ENCODE peak calls at places on chromosomes 5 and 9, in four cellular contexts. V, O, C and G are unnamed samples.

GRCh38 chr9:88053888-88054501 is 79.7 kb upstream of the CDK20 start:
- DNase-seq in V (no peak), C (no peak), O (no peak), G (no peak)

GRCh38 chr9:93187047-93187446 is 3.1 kb downstream of the WNK2 start:
- DNase-seq in O (no peak), V (peak), C (no peak), G (no peak)

GRCh38 chr5:154611341-154611767 is 133.3 kb upstream of the HAND1 start:
- DNase-seq in C (no peak), O (no peak), V (no peak), G (no peak)

GRCh38 chr9:136725612-136726011 is 13.2 kb downstream of the DIPK1B start:
- DNase-seq in V (no peak), O (no peak), C (no peak), G (no peak)

GRCh38 chr5:149839761-149840160 is 104.8 kb downstream of the PDE6A start:
- DNase-seq in O (no peak), V (peak), C (no peak), G (no peak)

GRCh38 chr9:124488641-124489040 is 18.6 kb downstream of the NR5A1 start:
- DNase-seq in O (no peak), V (no peak), C (no peak), G (no peak)

GRCh38 chr5:72452515-72453259 is 54.5 kb downstream of the ZNF366 start:
- DNase-seq in C (peak), V (no peak), O (peak), G (no peak)

GRCh38 chr9:33472171-33472920 is 1.4 kb downstream of the NOL6 start:
- DNase-seq in C (no peak), V (no peak), O (peak), G (no peak)

GRCh38 chr5:140424135-140424534 is 22.5 kb downstream of the ANKHD1 start:
- DNase-seq in V (no peak), C (no peak), O (no peak), G (no peak)

GRCh38 chr5:17154211-17154996 is 63.0 kb upstream of the BASP1 start:
- DNase-seq in O (no peak), C (peak), V (no peak), G (peak)

GRCh38 chr5:109853362-109853761 is 163.6 kb downstream of the MAN2A1 start:
- DNase-seq in V (no peak), O (no peak), C (no peak), G (no peak)

GRCh38 chr9:128123451-128124080 is 4.0 kb downstream of the PTGES2 start:
- DNase-seq in C (no peak), V (no peak), O (no peak), G (no peak)

GRCh38 chr9:121700165-121700830 is 48.9 kb downstream of the DAB2IP start:
- DNase-seq in O (no peak), V (peak), C (no peak), G (no peak)

GRCh38 chr5:111243353-111243752 is 19.2 kb downstream of the CAMK4 start:
- DNase-seq in O (no peak), V (no peak), C (no peak), G (no peak)

GRCh38 chr5:104661256-104661655 is 1098.7 kb upstream of the NUDT12 start:
- DNase-seq in O (no peak), C (no peak), V (no peak), G (no peak)

GRCh38 chr5:94968507-94969095 is 316.3 kb downstream of the MCTP1 start:
- DNase-seq in C (peak), O (no peak), V (peak), G (peak)

GRCh38 chr5:7850533-7851239 is at the start of gene CFAP90:
- DNase-seq in V (peak), O (no peak), C (no peak), G (no peak)

GRCh38 chr9:10855847-10856246 is 243.0 kb upstream of the PTPRD start:
- DNase-seq in C (no peak), O (no peak), V (no peak), G (no peak)

GRCh38 chr9:73039253-73039915 is 86.5 kb upstream of the ALDH1A1 start:
- DNase-seq in V (no peak), C (no peak), O (no peak), G (no peak)

GRCh38 chr9:126707083-126707482 is 93.4 kb downstream of the LMX1B start:
- DNase-seq in V (no peak), O (no peak), C (no peak), G (no peak)

GRCh38 chr9:126706698-126707053 is 92.9 kb downstream of the LMX1B start:
- DNase-seq in O (no peak), V (no peak), C (no peak), G (no peak)

GRCh38 chr9:126704157-126704941 is 90.6 kb downstream of the LMX1B start:
- DNase-seq in O (no peak), V (peak), C (no peak), G (peak)

GRCh38 chr9:126705767-126706697 is 92.3 kb downstream of the LMX1B start:
- DNase-seq in O (no peak), C (no peak), V (peak), G (no peak)

DNA sequence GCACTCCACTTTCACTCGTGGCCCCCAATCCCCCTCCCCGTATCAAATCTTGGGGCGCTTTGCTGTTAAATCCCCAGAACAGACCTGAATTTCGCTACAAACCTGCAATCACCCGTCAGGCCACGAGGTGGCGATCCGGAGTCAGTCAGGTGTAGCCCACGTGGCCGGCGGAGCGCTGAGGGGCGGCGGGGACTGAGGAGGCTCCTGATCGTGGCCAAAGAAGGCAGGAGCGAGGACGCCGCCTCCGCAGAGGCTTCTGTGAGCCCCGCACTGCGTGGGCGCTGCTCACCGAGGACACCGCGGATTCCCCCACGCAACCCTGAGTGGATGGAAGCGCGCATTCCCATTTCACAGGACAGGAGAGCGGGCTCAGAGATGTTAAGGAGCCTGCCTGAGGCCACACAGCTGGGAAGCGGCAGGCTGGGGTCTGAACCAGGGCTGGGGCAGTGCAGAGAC is 91.6 kb downstream of the LMX1B start:
- DNase-seq in C (no peak), O (peak), V (peak), G (no peak)
- H3K4me3 ChIP-seq in C (no peak), O (peak), V (no peak), G (no peak)

GRCh38 chr5:135190345-135191083 is 156.5 kb upstream of the PITX1 start:
- DNase-seq in O (no peak), C (no peak), V (no peak), G (no peak)
- H3K4me3 ChIP-seq in O (peak), C (peak), V (peak), G (peak)

GRCh38 chr5:180807654-180808414 is 5.2 kb upstream of the MGAT1 start:
- DNase-seq in O (no peak), C (no peak), V (no peak), G (no peak)
- H3K4me3 ChIP-seq in O (peak), C (peak), V (peak), G (no peak)

DNA sequence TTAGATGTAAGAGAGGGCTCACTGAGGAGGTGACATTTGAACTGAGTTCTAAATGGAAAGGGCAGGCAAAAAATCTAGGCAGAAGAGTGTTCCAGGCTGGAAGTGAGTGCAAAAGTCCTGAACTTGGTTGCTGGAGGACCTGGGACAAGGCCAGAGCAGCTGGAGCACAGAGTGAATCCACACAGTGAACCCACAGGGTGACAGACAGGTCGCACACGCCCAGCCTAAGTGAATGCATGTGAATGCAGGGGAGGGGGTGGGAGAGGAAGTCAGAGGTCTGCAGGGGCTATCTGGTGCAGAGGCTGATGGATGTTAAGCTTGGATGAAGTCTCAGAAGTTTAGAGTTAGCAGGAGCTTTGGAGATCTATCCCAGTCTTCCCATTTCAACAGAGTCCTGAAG is 556 bp upstream of the TTF1 start:
- DNase-seq in C (no peak), V (no peak), O (no peak), G (no peak)
- H3K4me3 ChIP-seq in C (peak), V (peak), O (peak), G (no peak)

GRCh38 chr9:76553680-76554079 is 94.7 kb downstream of the GCNT1 start:
- DNase-seq in C (no peak), V (no peak), O (no peak), G (no peak)
- H3K4me3 ChIP-seq in C (no peak), V (no peak), O (no peak), G (no peak)

GRCh38 chr5:141508440-141508807 is 19.5 kb downstream of the PCDHGC5 start:
- DNase-seq in O (no peak), C (no peak), V (no peak), G (no peak)
- H3K4me3 ChIP-seq in O (peak), C (peak), V (peak), G (no peak)

DNA sequence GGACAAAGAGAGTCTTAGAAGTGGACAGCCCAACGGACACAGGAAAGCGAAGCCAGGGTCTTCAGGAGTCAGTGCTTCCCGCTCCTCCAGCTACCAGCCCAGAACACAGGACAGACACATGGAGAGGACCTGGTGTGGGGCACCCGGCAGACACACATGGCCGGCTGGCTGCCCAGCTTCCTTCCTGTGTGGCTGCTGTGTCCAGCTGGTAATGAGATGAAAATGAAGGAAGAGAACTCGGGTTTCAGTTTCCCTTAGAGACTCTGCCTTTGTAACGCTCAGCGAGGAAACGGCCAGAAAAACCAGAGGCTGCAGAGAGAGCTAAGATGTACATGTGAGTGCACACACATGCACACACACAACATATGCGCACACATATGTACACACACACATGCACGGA is 87.5 kb downstream of the SECISBP2 start:
- DNase-seq in V (peak), C (no peak), O (no peak), G (no peak)
- H3K4me3 ChIP-seq in V (no peak), C (no peak), O (no peak), G (no peak)

GRCh38 chr5:158727108-158727507 is 372.6 kb downstream of the EBF1 start:
- DNase-seq in V (no peak), O (no peak), C (no peak), G (no peak)

GRCh38 chr5:158722940-158723339 is 376.8 kb downstream of the EBF1 start:
- DNase-seq in V (no peak), O (no peak), C (no peak), G (no peak)

GRCh38 chr5:158720316-158720715 is 379.4 kb downstream of the EBF1 start:
- DNase-seq in O (no peak), C (no peak), V (no peak), G (no peak)

GRCh38 chr5:158727771-158728311 is 371.9 kb downstream of the EBF1 start:
- DNase-seq in V (no peak), C (no peak), O (no peak), G (no peak)

DNA sequence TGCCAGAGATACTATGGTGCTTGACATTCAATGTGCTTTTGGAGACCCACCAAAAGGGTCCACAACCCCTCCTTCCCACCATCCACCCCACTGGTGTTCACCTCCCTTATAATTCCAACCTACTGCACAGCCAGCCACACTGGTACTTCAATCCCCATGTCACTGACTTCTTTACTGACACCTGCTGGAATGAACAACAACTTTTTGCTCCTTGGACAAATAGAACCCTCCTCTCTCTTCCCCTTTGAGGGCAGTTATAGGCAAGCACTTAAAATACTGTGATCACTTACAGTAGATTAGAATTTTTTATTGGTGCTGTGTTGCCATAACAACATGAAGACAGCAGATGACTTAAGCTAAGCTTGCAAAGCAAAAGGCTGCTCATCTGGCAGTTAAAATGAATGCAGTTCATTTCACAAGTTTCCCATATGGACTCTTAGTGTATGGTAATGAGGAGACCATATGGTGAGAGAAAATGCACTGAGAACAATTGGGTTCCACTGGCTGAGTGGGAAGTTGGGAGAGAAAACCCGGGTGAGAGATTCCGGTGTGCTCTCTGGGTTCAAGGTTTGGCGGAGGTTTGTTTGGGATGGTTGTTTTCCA is 374.4 kb downstream of the EBF1 start:
- DNase-seq in V (no peak), O (no peak), C (no peak), G (no peak)
- H3K4me3 ChIP-seq in V (no peak), O (no peak), C (no peak), G (no peak)

GRCh38 chr5:106451998-106452397 is 1218.7 kb downstream of the EFNA5 start:
- DNase-seq in O (no peak), V (no peak), C (no peak), G (no peak)

GRCh38 chr5:106454651-106455415 is 1215.9 kb downstream of the EFNA5 start:
- DNase-seq in V (peak), C (no peak), O (no peak), G (peak)

GRCh38 chr5:106459541-106459940 is 1211.2 kb downstream of the EFNA5 start:
- DNase-seq in C (no peak), O (no peak), V (no peak), G (no peak)

DNA sequence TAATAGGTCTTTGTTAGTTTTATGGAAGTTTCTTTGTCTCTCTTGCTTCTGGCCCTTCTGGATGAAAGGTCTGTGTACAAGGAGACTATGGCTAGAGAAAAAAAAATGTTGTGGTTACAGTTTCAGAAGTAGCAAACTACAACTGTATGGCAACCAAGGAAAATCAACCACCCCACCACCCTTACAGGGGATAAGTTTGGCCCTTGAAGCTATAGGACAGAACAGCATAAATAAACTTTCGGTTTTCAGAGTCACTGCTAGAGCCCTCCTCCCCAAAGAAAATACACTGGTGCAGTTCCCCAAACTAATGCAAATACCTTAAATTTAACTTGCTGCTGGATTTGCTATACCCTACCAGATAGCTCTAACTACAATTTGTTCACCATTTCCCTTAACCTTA is 1216.7 kb downstream of the EFNA5 start:
- DNase-seq in O (no peak), C (no peak), V (no peak), G (no peak)
- H3K4me3 ChIP-seq in O (no peak), C (no peak), V (no peak), G (no peak)

GRCh38 chr5:77893225-77893860 is 117.2 kb upstream of the TBCA start:
- DNase-seq in V (no peak), O (no peak), C (peak), G (peak)

GRCh38 chr5:77896338-77896737 is 120.2 kb upstream of the TBCA start:
- DNase-seq in O (no peak), V (peak), C (no peak), G (no peak)

DNA sequence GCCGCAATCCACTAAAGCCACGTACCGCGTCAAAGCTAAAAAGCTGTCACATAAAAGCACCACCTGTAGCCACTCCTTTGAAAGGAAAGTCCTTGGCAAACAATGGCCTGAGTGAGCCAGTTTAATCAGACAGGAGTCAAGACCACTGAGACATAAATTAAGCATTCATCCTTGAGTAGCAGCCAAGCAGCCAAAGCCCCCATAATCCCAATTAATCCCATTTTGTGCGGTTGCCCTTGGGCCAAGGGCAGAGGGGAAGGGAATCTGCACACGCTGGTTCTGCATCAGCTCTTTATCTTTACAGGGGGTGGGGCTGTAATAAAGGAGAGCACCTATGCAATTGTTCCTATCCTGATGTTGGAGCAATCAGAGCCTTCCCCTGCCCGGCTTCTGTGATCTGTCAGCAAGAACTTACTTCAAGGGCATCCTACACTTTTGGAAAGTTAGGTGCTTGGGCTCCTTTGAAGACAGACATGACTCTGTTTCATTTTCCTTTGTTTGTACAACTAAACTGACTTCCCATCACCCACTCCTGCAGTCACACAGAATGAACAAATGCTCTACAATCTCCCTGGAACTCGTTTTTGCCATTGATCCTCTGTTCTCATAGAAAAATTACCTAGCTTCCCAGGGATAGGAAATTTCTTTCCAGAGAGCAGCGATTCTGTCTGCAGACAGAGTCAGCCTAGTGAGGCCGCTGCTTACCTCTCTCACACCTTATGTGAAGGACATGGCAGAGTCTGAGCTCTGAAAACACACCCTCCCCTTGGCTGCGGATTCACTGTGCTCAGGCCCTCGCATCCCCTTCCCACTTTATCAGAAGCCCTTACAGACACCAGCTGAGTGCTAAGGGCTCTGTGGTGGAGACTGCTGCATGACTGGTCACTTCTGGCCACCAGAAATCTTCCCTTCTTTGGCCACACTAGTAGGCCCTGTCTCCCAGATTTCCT is 116.2 kb upstream of the TBCA start:
- DNase-seq in V (no peak), C (no peak), O (no peak), G (no peak)
- H3K4me3 ChIP-seq in V (no peak), C (no peak), O (no peak), G (no peak)